ENCODE peak calls at places on chromosome 4, in four cellular contexts. L is hepatocyte; Y is kidney; J is CD8-positive, alpha-beta memory T cell. F is an unnamed sample.

GRCh38 chr4:114791976-114792375 is 193.4 kb downstream of the UGT8 start:
- DNase-seq in L (no peak), Y (no peak), J (no peak), F (no peak)

GRCh38 chr4:52641853-52642563 is 17.1 kb downstream of the USP46 start:
- DNase-seq in L (no peak), Y (no peak), J (no peak), F (no peak)

GRCh38 chr4:87419578-87420249 is 2.7 kb upstream of the NUDT9 start:
- DNase-seq in L (peak; percentile 51), Y (no peak), J (no peak), F (no peak)

GRCh38 chr4:153120235-153120634 is 84.0 kb upstream of the TRIM2 start:
- DNase-seq in L (no peak), Y (no peak), J (no peak), F (no peak)

GRCh38 chr4:6410078-6410477 is 62.3 kb downstream of the PPP2R2C start:
- DNase-seq in L (no peak), Y (peak; percentile 41), J (no peak), F (no peak)

GRCh38 chr4:70515342-70516245 is 2.8 kb upstream of the AMTN start:
- DNase-seq in L (no peak), Y (no peak), J (no peak), F (no peak)

GRCh38 chr4:153045111-153045982 is 109.2 kb downstream of the FHDC1 start:
- DNase-seq in L (no peak), Y (no peak), J (no peak), F (no peak)

GRCh38 chr4:8016527-8016926 is 76.9 kb upstream of the AFAP1 start:
- DNase-seq in L (no peak), Y (no peak), J (no peak), F (no peak)

GRCh38 chr4:39576268-39576667 is 49.0 kb upstream of the UGDH start:
- DNase-seq in L (no peak), Y (no peak), J (no peak), F (no peak)

GRCh38 chr4:168880811-168881595 is 129.1 kb downstream of the CBR4 start:
- DNase-seq in L (no peak), Y (no peak), J (no peak), F (no peak)

GRCh38 chr4:139676913-139677585 is 11.4 kb downstream of the MGST2 start:
- DNase-seq in L (no peak), Y (no peak), J (no peak), F (no peak)

GRCh38 chr4:7335363-7336066 is 99.2 kb downstream of the PSAPL1 start:
- DNase-seq in L (peak; percentile 54), Y (peak; percentile 82), J (peak; percentile 26), F (no peak)

GRCh38 chr4:54217642-54218486 is 11.2 kb upstream of the PDGFRA start:
- DNase-seq in L (peak; percentile 92), Y (peak; percentile 87), J (peak; percentile 26), F (peak; percentile 23)

GRCh38 chr4:173211222-173211621 is 42.6 kb downstream of the GALNT7 start:
- DNase-seq in L (no peak), Y (no peak), J (no peak), F (no peak)

GRCh38 chr4:184461711-184462110 is 12.6 kb downstream of the IRF2 start:
- DNase-seq in L (no peak), Y (no peak), J (no peak), F (no peak)
- H3K4me1 ChIP-seq in L (peaks cover 8% of the 10 kb centered on the region), Y (no peaks in the 10 kb centered on the region), J (peaks cover 59% of the 10 kb centered on the region), F (peaks cover 33% of the 10 kb centered on the region)

GRCh38 chr4:65669008-65669971 is 999 bp downstream of the EPHA5 start:
- DNase-seq in L (peak; percentile 16), Y (peak; percentile 63), J (no peak), F (no peak)

GRCh38 chr4:65670331-65671031 is at the start of gene EPHA5:
- DNase-seq in L (peak; percentile 79), Y (peak; percentile 78), J (no peak), F (no peak)

GRCh38 chr4:65668201-65669007 is 1.9 kb downstream of the EPHA5 start:
- DNase-seq in L (peak; percentile 36), Y (peak; percentile 64), J (no peak), F (no peak)

GRCh38 chr4:65669981-65670330 is 333 bp downstream of the EPHA5 start:
- DNase-seq in L (no peak), Y (no peak), J (no peak), F (no peak)

GRCh38 chr4:65665951-65666523 is 4.3 kb downstream of the EPHA5 start:
- DNase-seq in L (no peak), Y (no peak), J (no peak), F (no peak)
- H3K4me1 ChIP-seq in L (peaks cover 15% of the 10 kb centered on the region), Y (peaks cover 4% of the 10 kb centered on the region), J (no peaks in the 10 kb centered on the region), F (no peaks in the 10 kb centered on the region)

GRCh38 chr4:10105421-10105820 is 11.2 kb downstream of the WDR1 start:
- DNase-seq in L (no peak), Y (no peak), J (no peak), F (no peak)

GRCh38 chr4:10105920-10106319 is 10.7 kb downstream of the WDR1 start:
- DNase-seq in L (no peak), Y (no peak), J (no peak), F (no peak)

GRCh38 chr4:10107111-10108091 is 9.2 kb downstream of the WDR1 start:
- DNase-seq in L (no peak), Y (peak; percentile 66), J (no peak), F (no peak)

GRCh38 chr4:10104991-10105276 is 11.7 kb downstream of the WDR1 start:
- DNase-seq in L (no peak), Y (no peak), J (no peak), F (no peak)

GRCh38 chr4:10106421-10107039 is 10.1 kb downstream of the WDR1 start:
- DNase-seq in L (peak; percentile 81), Y (peak; percentile 91), J (peak; percentile 62), F (peak; percentile 83)
- H3K4me1 ChIP-seq in L (peaks cover 24% of the 10 kb centered on the region), Y (peaks cover 18% of the 10 kb centered on the region), J (peaks cover 100% of the 10 kb centered on the region), F (peaks cover 97% of the 10 kb centered on the region)

GRCh38 chr4:113445286-113445685 is 316.3 kb downstream of the CAMK2D start:
- DNase-seq in L (peak; percentile 32), Y (no peak), J (no peak), F (no peak)
- H3K4me1 ChIP-seq in L (peaks cover 3% of the 10 kb centered on the region), Y (no peaks in the 10 kb centered on the region), J (no peaks in the 10 kb centered on the region), F (no peaks in the 10 kb centered on the region)

DNA sequence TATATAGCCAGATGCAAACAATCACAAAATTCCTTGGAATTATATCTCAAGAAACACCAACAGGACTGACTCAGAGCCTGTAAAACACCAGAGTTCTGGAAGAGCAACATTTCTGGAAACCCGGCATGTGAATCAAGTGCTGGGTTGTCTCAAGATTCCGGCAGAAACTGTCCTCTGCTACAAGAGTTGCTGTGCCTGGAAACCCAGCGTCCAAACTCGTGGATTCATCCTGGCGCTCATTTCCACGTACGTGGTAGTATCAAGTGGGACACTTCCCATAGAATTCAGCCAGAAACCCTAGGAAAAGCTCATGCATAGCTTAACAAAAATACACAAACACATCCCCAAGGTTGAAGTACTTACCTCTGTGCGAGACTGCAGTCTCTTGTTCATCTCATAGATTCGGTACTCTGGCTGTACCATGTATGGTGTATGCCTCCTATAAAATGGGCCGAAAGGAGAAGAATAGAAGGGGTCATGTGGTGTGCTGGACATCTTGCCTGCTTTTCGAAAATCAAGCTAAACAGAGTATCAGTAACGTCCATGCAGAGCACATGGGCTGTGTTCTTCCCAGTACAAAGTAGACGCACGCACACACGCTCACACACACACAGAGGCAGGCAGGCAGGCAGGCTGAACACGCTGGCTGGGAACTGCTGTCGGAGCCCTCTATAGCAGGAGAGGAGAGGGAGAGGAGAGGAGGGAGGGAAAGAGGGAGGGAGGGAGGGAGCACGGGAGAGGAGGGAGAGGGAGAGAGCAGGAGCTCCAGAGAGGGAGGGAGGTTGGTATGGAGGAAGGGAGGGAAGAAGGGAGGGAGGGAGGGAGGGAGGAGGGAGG is at the start of gene LDB2:
- DNase-seq in L (peak; percentile 82), Y (peak; percentile 92), J (no peak), F (no peak)
- H3K4me1 ChIP-seq in L (peaks cover 4% of the 10 kb centered on the region), Y (no peaks in the 10 kb centered on the region), J (peaks cover 15% of the 10 kb centered on the region), F (peaks cover 10% of the 10 kb centered on the region)

GRCh38 chr4:186715077-186715476 is 8.6 kb downstream of the FAT1 start:
- DNase-seq in L (no peak), Y (no peak), J (no peak), F (no peak)

GRCh38 chr4:186714006-186714675 is 9.5 kb downstream of the FAT1 start:
- DNase-seq in L (no peak), Y (no peak), J (no peak), F (no peak)

GRCh38 chr4:186709509-186709908 is 14.1 kb downstream of the FAT1 start:
- DNase-seq in L (no peak), Y (no peak), J (no peak), F (no peak)

GRCh38 chr4:186710521-186711119 is 13.0 kb downstream of the FAT1 start:
- DNase-seq in L (no peak), Y (no peak), J (no peak), F (no peak)

DNA sequence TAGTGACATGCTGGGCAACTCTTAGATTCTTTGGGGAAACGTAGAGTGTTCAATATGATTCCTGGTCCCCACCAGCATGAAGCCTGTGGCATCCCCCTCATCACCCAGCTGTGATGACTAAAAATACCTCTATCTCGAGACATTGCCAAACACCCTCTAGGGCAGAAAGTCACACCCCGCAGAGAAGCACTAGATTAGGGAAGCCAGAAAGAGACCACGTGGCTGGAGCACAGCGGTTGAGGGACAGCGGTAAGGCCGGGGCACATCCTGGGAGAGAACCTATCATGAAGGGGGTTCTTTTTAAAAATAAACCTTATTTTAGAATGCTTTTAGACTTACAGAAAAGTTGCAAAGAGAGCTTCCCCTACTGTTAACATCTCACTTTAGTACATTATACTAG is 11.0 kb downstream of the FAT1 start:
- DNase-seq in L (no peak), Y (no peak), J (no peak), F (no peak)
- H3K4me1 ChIP-seq in L (peaks cover 8% of the 10 kb centered on the region), Y (no peaks in the 10 kb centered on the region), J (no peaks in the 10 kb centered on the region), F (no peaks in the 10 kb centered on the region)

GRCh38 chr4:73875401-73875800 is 6.2 kb downstream of the CXCL1 start:
- DNase-seq in L (no peak), Y (no peak), J (no peak), F (no peak)
- H3K4me1 ChIP-seq in L (no peaks in the 10 kb centered on the region), Y (no peaks in the 10 kb centered on the region), J (no peaks in the 10 kb centered on the region), F (no peaks in the 10 kb centered on the region)

DNA sequence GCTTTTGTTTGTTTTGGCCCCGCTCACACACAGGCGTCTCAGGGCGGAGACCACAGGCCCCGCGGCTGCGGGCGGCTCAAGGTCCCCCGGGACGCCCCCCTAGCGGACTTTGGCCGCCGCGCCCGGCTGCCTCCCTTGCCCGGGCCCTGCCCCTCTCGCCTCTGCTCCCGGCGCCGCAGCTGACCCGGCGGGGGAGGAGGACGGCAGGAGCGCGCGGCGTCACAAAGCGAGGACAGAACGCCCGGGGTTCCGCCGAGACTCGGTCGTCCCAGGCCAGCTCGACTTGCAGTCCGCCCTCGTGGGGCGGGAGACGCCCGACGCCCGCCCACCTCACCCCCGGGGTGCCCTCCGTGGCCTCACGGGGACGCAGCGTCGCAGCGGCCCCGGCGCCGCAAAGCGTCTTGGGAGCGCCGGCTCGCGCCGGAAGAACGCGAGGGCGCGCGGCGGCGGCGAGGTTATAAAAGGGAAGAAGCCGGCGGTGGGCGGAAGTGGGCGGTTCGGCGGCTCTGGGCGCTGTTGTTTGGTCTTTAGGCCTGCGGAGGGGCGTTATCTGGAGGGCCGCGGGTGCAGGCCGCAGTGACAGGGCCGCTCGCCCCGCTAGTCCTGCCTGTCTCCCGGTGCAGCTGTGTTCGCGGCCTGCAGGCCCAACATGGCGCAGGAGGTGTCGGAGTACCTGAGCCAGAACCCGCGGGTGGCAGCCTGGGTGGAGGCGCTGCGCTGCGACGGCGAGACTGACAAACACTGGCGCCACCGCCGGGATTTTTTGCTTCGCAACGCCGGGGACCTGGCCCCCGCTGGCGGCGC is at the start of gene CDKN2AIP:
- DNase-seq in L (peak; percentile 96), Y (peak; percentile 98), J (peak; percentile 90), F (peak; percentile 98)
- H3K4me1 ChIP-seq in L (peaks cover 29% of the 10 kb centered on the region), Y (no peaks in the 10 kb centered on the region), J (peaks cover 48% of the 10 kb centered on the region), F (peaks cover 42% of the 10 kb centered on the region)

F was measured in CD8-positive, alpha-beta T cell.